ENCODE peak calls at places on chromosome 2, in six cellular contexts. J is heart right ventricle; N is IMR-90; Z is naive thymus-derived CD4-positive, alpha-beta T cell; D is neuronal stem cell; T is A549. F is an unnamed sample.
A peak's percentile ranks its signal among the peaks of the same experiment; 100 is the strongest.

GRCh38 chr2:150612957-150613710 is 125.7 kb upstream of the RND3 start:
- DNase-seq in J (no peak), T (no peak), Z (no peak), D (no peak), N (no peak), F (no peak)

GRCh38 chr2:233832869-233833812 is 21.2 kb downstream of the HJURP start:
- DNase-seq in Z (no peak), T (peak; percentile 93), D (peak; percentile 54), N (peak; percentile 73), J (no peak), F (no peak)

GRCh38 chr2:144239306-144239705 is 280.6 kb downstream of the ZEB2 start:
- DNase-seq in Z (no peak), N (no peak), D (no peak), J (no peak), T (no peak), F (no peak)

GRCh38 chr2:78127428-78127827 is 605.3 kb upstream of the LRRTM4 start:
- DNase-seq in D (no peak), T (no peak), Z (no peak), J (no peak), N (no peak), F (no peak)

GRCh38 chr2:216539791-216540241 is 41.2 kb downstream of the RPL37A start:
- DNase-seq in Z (no peak), D (no peak), J (peak; percentile 73), T (no peak), N (peak; percentile 49), F (no peak)

GRCh38 chr2:26691881-26692813 is at the start of gene KCNK3:
- DNase-seq in T (peak; percentile 50), J (peak; percentile 66), N (peak; percentile 25), D (peak; percentile 73), Z (peak; percentile 36), F (no peak)

GRCh38 chr2:108940156-108940555 is 48.9 kb downstream of the EDAR start:
- DNase-seq in D (no peak), Z (no peak), N (no peak), J (no peak), T (no peak), F (no peak)

GRCh38 chr2:3631161-3631850 is 26.7 kb upstream of the ALLC start:
- DNase-seq in N (no peak), J (no peak), Z (no peak), T (no peak), D (no peak), F (no peak)

GRCh38 chr2:222671259-222672067 is at the start of gene MOGAT1:
- DNase-seq in N (no peak), T (peak; percentile 11), Z (no peak), D (no peak), J (peak; percentile 58), F (no peak)

GRCh38 chr2:166167451-166167850 is 39.6 kb upstream of the SCN1A start:
- DNase-seq in J (no peak), T (no peak), D (no peak), N (peak; percentile 39), Z (no peak), F (no peak)

GRCh38 chr2:34533585-34534225 is 934.6 kb upstream of the FAM98A start:
- DNase-seq in D (no peak), Z (no peak), T (no peak), N (no peak), J (no peak), F (no peak)

DNA sequence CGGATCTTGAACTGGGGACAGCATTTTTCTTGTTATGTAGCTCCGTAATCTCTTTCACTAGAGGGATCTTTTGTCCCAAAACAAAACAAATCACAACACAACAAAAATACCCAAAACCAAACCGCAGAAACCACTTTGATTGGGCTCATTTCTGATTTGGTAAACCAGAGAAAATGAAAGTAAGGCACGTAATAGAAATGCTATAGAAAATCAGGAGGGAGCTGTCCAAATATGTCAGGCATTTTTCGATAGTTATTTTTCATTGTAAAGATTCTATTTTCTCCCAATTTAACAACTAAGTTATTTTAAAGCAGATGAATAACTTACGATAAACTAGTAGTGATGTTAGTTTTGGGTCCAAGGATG is 406.5 kb downstream of the XIRP2 start:
- DNase-seq in J (no peak), N (peak; percentile 22), Z (no peak), D (no peak), T (no peak), F (peak; percentile 41)
- H3K4me1 ChIP-seq in J (peaks cover 5% of the 10 kb centered on the region), N (no peaks in the 10 kb centered on the region), Z (no peaks in the 10 kb centered on the region), D (no peaks in the 10 kb centered on the region), T (peaks cover 15% of the 10 kb centered on the region), F (no peaks in the 10 kb centered on the region)

GRCh38 chr2:145501920-145502319 is 982.0 kb upstream of the ZEB2 start:
- DNase-seq in N (no peak), T (no peak), Z (no peak), J (no peak), D (no peak), F (no peak)
- H3K4me1 ChIP-seq in N (no peaks in the 10 kb centered on the region), T (no peaks in the 10 kb centered on the region), Z (no peaks in the 10 kb centered on the region), J (no peaks in the 10 kb centered on the region), D (peaks cover 2% of the 10 kb centered on the region), F (no peaks in the 10 kb centered on the region)

DNA sequence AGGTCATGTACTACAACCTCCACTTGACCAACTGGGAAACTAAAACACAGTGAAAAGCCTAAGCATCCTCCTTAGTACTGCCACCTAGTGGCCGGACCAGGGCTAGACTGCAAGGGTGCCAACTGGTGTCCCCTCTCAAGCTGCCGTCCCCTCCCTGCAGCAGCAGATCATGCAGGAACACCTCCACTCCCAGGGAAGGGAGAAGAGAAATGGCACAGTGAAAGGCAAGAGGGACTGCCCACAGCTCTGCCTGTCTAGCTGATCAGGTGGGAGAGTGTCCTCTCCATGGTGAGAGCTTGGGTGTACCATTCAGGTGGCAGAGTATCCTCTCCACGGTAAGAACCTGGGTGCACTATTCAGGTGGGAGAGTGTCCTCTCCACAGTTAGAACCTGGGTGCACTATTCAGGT is 78.1 kb downstream of the AAK1 start:
- DNase-seq in N (no peak), Z (peak; percentile 47), T (peak; percentile 50), D (peak; percentile 52), J (peak; percentile 48), F (peak; percentile 58)
- H3K4me1 ChIP-seq in N (peaks cover 30% of the 10 kb centered on the region), Z (peaks cover 35% of the 10 kb centered on the region), T (peaks cover 55% of the 10 kb centered on the region), D (no peaks in the 10 kb centered on the region), J (peaks cover 50% of the 10 kb centered on the region), F (no peaks in the 10 kb centered on the region)

GRCh38 chr2:96209011-96209728 is 543 bp upstream of the STARD7 start:
- DNase-seq in D (no peak), Z (no peak), N (no peak), T (no peak), J (no peak), F (no peak)

GRCh38 chr2:96208144-96209010 is at the start of gene STARD7:
- DNase-seq in T (peak; percentile 95), N (peak; percentile 97), J (peak; percentile 99), D (peak; percentile 97), Z (peak; percentile 93), F (peak; percentile 99)

GRCh38 chr2:96207778-96208143 is 866 bp downstream of the STARD7 start:
- DNase-seq in Z (no peak), N (no peak), J (no peak), D (no peak), T (no peak), F (peak; percentile 21)

GRCh38 chr2:96207073-96207777 is 1.4 kb downstream of the STARD7 start:
- DNase-seq in D (no peak), J (no peak), T (no peak), Z (no peak), N (no peak), F (no peak)

GRCh38 chr2:96209729-96210085 is 1.1 kb upstream of the STARD7 start:
- DNase-seq in N (no peak), D (no peak), T (no peak), Z (no peak), J (no peak), F (no peak)
- H3K4me1 ChIP-seq in N (peaks cover 10% of the 10 kb centered on the region), D (peaks cover 9% of the 10 kb centered on the region), T (peaks cover 32% of the 10 kb centered on the region), Z (peaks cover 24% of the 10 kb centered on the region), J (peaks cover 30% of the 10 kb centered on the region), F (peaks cover 23% of the 10 kb centered on the region)

GRCh38 chr2:98452396-98453027 is 7.9 kb downstream of the INPP4A start:
- DNase-seq in D (no peak), T (no peak), J (no peak), N (no peak), Z (no peak), F (no peak)
- H3K4me1 ChIP-seq in D (peaks cover 3% of the 10 kb centered on the region), T (peaks cover 37% of the 10 kb centered on the region), J (peaks cover 12% of the 10 kb centered on the region), N (peaks cover 12% of the 10 kb centered on the region), Z (peaks cover 88% of the 10 kb centered on the region), F (peaks cover 83% of the 10 kb centered on the region)

DNA sequence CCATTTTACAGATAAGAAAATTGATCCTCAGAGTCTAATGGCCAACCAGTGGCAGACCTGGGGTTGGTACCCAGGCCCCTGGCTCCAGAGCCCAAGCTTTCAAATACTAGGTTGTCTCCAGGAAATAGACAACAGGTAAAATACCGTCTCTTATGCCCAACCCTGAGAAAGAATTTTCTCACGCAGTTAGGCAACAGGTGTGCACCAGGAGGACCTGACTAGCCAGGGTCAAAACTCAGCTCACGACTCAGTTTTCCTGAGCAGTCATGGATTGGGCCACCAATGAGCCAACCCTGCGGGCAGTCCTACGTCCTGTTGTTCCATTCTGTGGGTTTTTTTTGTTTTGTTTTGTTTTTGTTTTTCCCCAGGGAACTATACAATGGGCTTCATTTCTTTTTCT is 13.5 kb downstream of the TRIB2 start:
- DNase-seq in Z (no peak), T (no peak), N (no peak), J (no peak), D (no peak), F (no peak)
- H3K4me1 ChIP-seq in Z (peaks cover 38% of the 10 kb centered on the region), T (no peaks in the 10 kb centered on the region), N (peaks cover 3% of the 10 kb centered on the region), J (peaks cover 94% of the 10 kb centered on the region), D (peaks cover 10% of the 10 kb centered on the region), F (peaks cover 29% of the 10 kb centered on the region)